ENCODE peak calls at places on chromosomes 13 and 19, in six cellular contexts. X is heart right ventricle, F is fibroblast of mammary gland, A is endodermal cell, S is AG09319, C is kidney. O is an unnamed sample.

GRCh38 chr19:32599736-32600157 is 18.8 kb downstream of the PDCD5 start:
- DNase-seq in C (no peak), A (peak; percentile 55), X (peak; percentile 18), F (peak; percentile 76), S (peak; percentile 15), O (no peak)

GRCh38 chr19:3599776-3600183 is 6.9 kb downstream of the TBXA2R start:
- DNase-seq in A (peak; percentile 81), X (no peak), F (no peak), C (no peak), S (no peak), O (peak; percentile 86)

GRCh38 chr13:97307882-97308624 is 85.9 kb downstream of the MBNL2 start:
- DNase-seq in X (peak; percentile 44), F (peak; percentile 62), C (no peak), S (no peak), A (no peak), O (no peak)

GRCh38 chr13:109941951-109942350 is 155.6 kb upstream of the IRS2 start:
- DNase-seq in A (no peak), X (no peak), C (no peak), F (peak; percentile 87), S (no peak), O (no peak)

GRCh38 chr13:24050796-24051715 is 109.5 kb upstream of the SPATA13 start:
- DNase-seq in A (peak; percentile 64), X (no peak), S (no peak), C (no peak), F (no peak), O (no peak)

GRCh38 chr13:110872034-110872767 is 42.7 kb downstream of the ANKRD10 start:
- DNase-seq in A (peak; percentile 49), F (peak; percentile 25), C (peak; percentile 69), S (no peak), X (no peak), O (no peak)

GRCh38 chr19:19539738-19540703 is 2.0 kb downstream of the CILP2 start:
- DNase-seq in F (peak; percentile 63), X (peak; percentile 45), S (no peak), A (peak; percentile 96), C (peak; percentile 87), O (peak; percentile 93)

GRCh38 chr19:49873834-49874233 is 3.3 kb downstream of the AKT1S1 start:
- DNase-seq in X (no peak), A (no peak), S (no peak), C (no peak), F (no peak), O (peak; percentile 82)

GRCh38 chr19:27905074-27905473 is 1307.9 kb downstream of the UQCRFS1 start:
- DNase-seq in S (no peak), X (no peak), F (no peak), A (no peak), C (no peak), O (no peak)

GRCh38 chr19:13850910-13851753 is 25.8 kb upstream of the NANOS3 start:
- DNase-seq in S (peak; percentile 83), F (peak; percentile 91), A (peak; percentile 89), C (peak; percentile 97), X (peak; percentile 88), O (no peak)

GRCh38 chr19:41868120-41868988 is 8.3 kb downstream of the RPS19 start:
- DNase-seq in S (no peak), A (peak; percentile 59), C (peak; percentile 28), X (no peak), F (no peak), O (no peak)

GRCh38 chr19:53867225-53868090 is at the start of gene MYADM:
- DNase-seq in C (peak; percentile 99), S (peak; percentile 98), F (peak; percentile 97), A (peak; percentile 100), X (peak; percentile 99), O (peak; percentile 98)

GRCh38 chr13:35712907-35713685 is 236.6 kb upstream of the MAB21L1 start:
- DNase-seq in X (no peak), S (peak; percentile 91), F (peak; percentile 87), A (peak; percentile 33), C (no peak), O (no peak)

GRCh38 chr19:18418034-18418724 is 1.0 kb upstream of the SSBP4 start:
- DNase-seq in C (peak; percentile 89), X (no peak), A (peak; percentile 67), S (no peak), F (no peak), O (no peak)

GRCh38 chr19:42032428-42032827 is 37.6 kb downstream of the GRIK5 start:
- DNase-seq in C (no peak), X (no peak), F (no peak), A (peak; percentile 71), S (no peak), O (no peak)

GRCh38 chr13:33286143-33286542 is 588 bp upstream of the STARD13 start:
- DNase-seq in A (no peak), C (no peak), S (no peak), X (no peak), F (peak; percentile 42), O (no peak)

GRCh38 chr19:33280351-33280921 is 21.9 kb downstream of the CEBPA start:
- DNase-seq in C (no peak), X (no peak), F (no peak), S (no peak), A (no peak), O (no peak)

GRCh38 chr19:898663-899062 is 5.4 kb downstream of the RNU6-9 start:
- DNase-seq in S (no peak), F (no peak), C (no peak), X (no peak), A (peak; percentile 68), O (peak; percentile 77)

GRCh38 chr19:34994643-34995471 is 5.3 kb upstream of the GRAMD1A start:
- DNase-seq in C (peak; percentile 79), F (no peak), S (no peak), X (peak; percentile 56), A (peak; percentile 32), O (no peak)

GRCh38 chr13:77697208-77698103 is at the start of gene SLAIN1:
- DNase-seq in C (peak; percentile 93), S (no peak), X (peak; percentile 82), A (peak; percentile 97), F (peak; percentile 5), O (no peak)

GRCh38 chr19:2503521-2504109 is 27.7 kb downstream of the GADD45B start:
- DNase-seq in F (peak; percentile 85), S (no peak), X (no peak), C (no peak), A (peak; percentile 79), O (no peak)

GRCh38 chr19:4052114-4052992 is 14.3 kb downstream of the ZBTB7A start:
- DNase-seq in X (no peak), A (no peak), S (no peak), F (peak; percentile 85), C (peak; percentile 95), O (no peak)

GRCh38 chr19:48637948-48638830 is 1.0 kb upstream of the DBP start:
- DNase-seq in C (peak; percentile 95), S (peak; percentile 96), F (peak; percentile 91), X (peak; percentile 92), A (peak; percentile 96), O (no peak)
- TF ChIP-seq CTCF in C (no peak), S (peak; percentile 6), F (no peak), X (no peak), A (peak; percentile 29), O (peak; percentile 58)

GRCh38 chr13:31207630-31208549 is 8.1 kb downstream of the B3GLCT start:
- DNase-seq in A (no peak), C (no peak), F (peak; percentile 63), X (peak; percentile 30), S (peak; percentile 19), O (no peak)

GRCh38 chr13:31209819-31210209 is 10.0 kb downstream of the B3GLCT start:
- DNase-seq in F (no peak), X (no peak), A (no peak), C (no peak), S (no peak), O (no peak)

GRCh38 chr13:31204592-31204991 is 4.8 kb downstream of the B3GLCT start:
- DNase-seq in C (no peak), X (no peak), A (no peak), F (peak; percentile 84), S (peak; percentile 32), O (no peak)

GRCh38 chr13:31209172-31209818 is 9.5 kb downstream of the B3GLCT start:
- DNase-seq in F (peak; percentile 48), S (no peak), X (peak; percentile 80), A (peak; percentile 73), C (no peak), O (no peak)

DNA sequence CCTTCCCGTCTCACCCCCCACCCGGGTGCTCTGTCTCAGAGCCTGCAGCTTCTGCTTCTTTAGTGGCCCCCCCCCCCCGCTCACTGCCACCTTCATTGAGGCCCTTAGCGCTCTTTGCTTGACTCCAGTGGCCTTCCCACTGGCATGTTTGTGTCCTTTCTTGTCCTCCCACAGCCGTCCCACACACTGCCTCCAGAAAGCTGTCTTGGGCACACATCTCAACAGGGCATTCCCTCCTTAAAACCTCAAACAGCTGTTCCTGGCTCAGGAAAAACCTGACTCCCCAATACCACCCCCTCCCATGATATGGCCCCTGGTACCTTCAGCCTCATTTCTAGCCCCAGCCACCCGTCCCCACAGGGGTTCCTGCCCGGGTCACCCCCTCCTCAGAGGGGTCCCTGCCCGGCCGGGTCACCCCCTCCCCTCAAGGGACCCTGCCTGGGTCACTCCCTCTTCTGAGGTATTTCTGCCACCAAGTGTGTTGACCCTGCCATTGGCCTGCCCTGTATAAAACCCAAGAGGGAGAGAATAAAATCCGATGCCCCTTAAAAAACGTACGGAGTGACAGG is 8.9 kb downstream of the B3GLCT start:
- DNase-seq in S (no peak), X (no peak), F (no peak), C (no peak), A (no peak), O (no peak)
- TF ChIP-seq CTCF in S (no peak), X (no peak), F (no peak), C (no peak), A (no peak), O (no peak)

DNA sequence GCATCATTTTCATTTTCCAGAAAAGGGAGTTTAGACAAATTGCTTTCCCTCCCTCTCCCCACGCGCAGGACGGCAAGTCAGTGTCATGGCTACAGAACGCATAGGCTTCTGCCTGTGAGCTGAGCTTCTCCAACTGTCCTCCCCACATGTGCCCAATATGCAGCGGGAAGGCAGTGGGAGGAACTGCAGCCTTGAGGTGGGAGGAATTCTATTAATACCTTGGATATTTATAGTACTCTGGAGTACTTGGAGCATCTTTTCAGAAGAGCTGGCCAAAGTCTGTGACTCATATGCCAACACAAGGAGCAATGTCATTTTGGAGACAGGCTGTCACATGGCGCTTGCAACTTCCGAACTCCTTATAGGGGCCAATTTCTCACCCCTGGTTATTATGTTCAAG is 245.1 kb upstream of the SERP2 start:
- DNase-seq in C (no peak), S (no peak), X (peak; percentile 52), A (no peak), F (peak; percentile 65), O (no peak)
- TF ChIP-seq CTCF in C (no peak), S (no peak), X (peak; percentile 24), A (no peak), F (no peak), O (no peak)

GRCh38 chr13:30156270-30156669 is 151.1 kb downstream of the KATNAL1 start:
- DNase-seq in S (no peak), X (no peak), F (no peak), C (no peak), A (no peak), O (no peak)

GRCh38 chr13:30159446-30159839 is 147.9 kb downstream of the KATNAL1 start:
- DNase-seq in C (no peak), S (no peak), F (peak; percentile 94), A (peak; percentile 55), X (no peak), O (no peak)

GRCh38 chr13:30156826-30157615 is 150.3 kb downstream of the KATNAL1 start:
- DNase-seq in C (no peak), F (no peak), S (no peak), A (no peak), X (no peak), O (no peak)

GRCh38 chr13:30157616-30157993 is 149.7 kb downstream of the KATNAL1 start:
- DNase-seq in F (no peak), A (no peak), C (no peak), S (no peak), X (no peak), O (no peak)

GRCh38 chr13:30158774-30159445 is 148.4 kb downstream of the KATNAL1 start:
- DNase-seq in F (peak; percentile 91), S (peak; percentile 52), C (no peak), A (no peak), X (no peak), O (no peak)
- TF ChIP-seq CTCF in F (peak; percentile 75), S (peak; percentile 54), C (peak; percentile 34), A (peak; percentile 40), X (no peak), O (peak; percentile 74)